ENCODE peak calls at places on chromosomes 6 and 20, in four cellular contexts. Y, P, F and M are unnamed samples.

GRCh38 chr6:53062369-53062639 is 2.9 kb upstream of the FBXO9 start:
- DNase-seq in Y (no peak), P (no peak), F (no peak), M (no peak)

GRCh38 chr6:2429460-2429859 is 184.1 kb upstream of the GMDS start:
- DNase-seq in Y (no peak), P (peak), F (no peak), M (no peak)

GRCh38 chr20:43415661-43416430 is 41.9 kb upstream of the SRSF6 start:
- DNase-seq in Y (no peak), P (peak), F (no peak), M (no peak)

GRCh38 chr20:22379472-22379871 is 204.9 kb downstream of the FOXA2 start:
- DNase-seq in Y (peak), P (peak), F (no peak), M (no peak)

GRCh38 chr6:84441456-84441855 is 214.0 kb upstream of the CEP162 start:
- DNase-seq in Y (no peak), P (no peak), F (no peak), M (no peak)

GRCh38 chr6:127249619-127250018 is 17.0 kb upstream of the RNF146 start:
- DNase-seq in Y (no peak), P (no peak), F (no peak), M (no peak)

GRCh38 chr20:57389695-57390603 is 1.2 kb upstream of the RBM38 start:
- DNase-seq in Y (no peak), P (no peak), F (peak), M (no peak)

GRCh38 chr6:170224694-170225660 is 65.9 kb downstream of the DLL1 start:
- DNase-seq in Y (peak), P (peak), F (peak), M (no peak)

GRCh38 chr6:56226946-56227879 is 20.2 kb downstream of the COL21A1 start:
- DNase-seq in Y (peak), P (peak), F (no peak), M (no peak)

GRCh38 chr6:71383476-71383875 is 94.9 kb downstream of the OGFRL1 start:
- DNase-seq in Y (no peak), P (peak), F (no peak), M (no peak)

GRCh38 chr20:37539956-37540455 is 12.3 kb upstream of the BLCAP start:
- DNase-seq in Y (no peak), P (no peak), F (no peak), M (no peak)

GRCh38 chr6:36349240-36349639 is 12.6 kb upstream of the BNIP5 start:
- DNase-seq in Y (no peak), P (no peak), F (no peak), M (peak)

GRCh38 chr20:53279735-53280134 is 307.6 kb downstream of the TSHZ2 start:
- DNase-seq in Y (no peak), P (no peak), F (no peak), M (no peak)

GRCh38 chr20:45405566-45406259 is 2.4 kb upstream of the DBNDD2 start:
- DNase-seq in Y (no peak), P (peak), F (peak), M (no peak)

GRCh38 chr20:13995086-13995665 is at the start of gene MACROD2:
- DNase-seq in Y (peak), P (peak), F (peak), M (no peak)

GRCh38 chr6:169931223-169931760 is 179.9 kb downstream of the ERMARD start:
- DNase-seq in Y (no peak), P (no peak), F (no peak), M (no peak)

GRCh38 chr6:21438237-21438985 is 155.1 kb upstream of the SOX4 start:
- DNase-seq in Y (peak), P (no peak), F (no peak), M (peak)

GRCh38 chr6:34466242-34467185 is 638 bp downstream of the PACSIN1 start:
- DNase-seq in Y (no peak), P (no peak), F (no peak), M (no peak)
- H3K4me3 ChIP-seq in Y (no peak), P (peak), F (peak), M (no peak)

DNA sequence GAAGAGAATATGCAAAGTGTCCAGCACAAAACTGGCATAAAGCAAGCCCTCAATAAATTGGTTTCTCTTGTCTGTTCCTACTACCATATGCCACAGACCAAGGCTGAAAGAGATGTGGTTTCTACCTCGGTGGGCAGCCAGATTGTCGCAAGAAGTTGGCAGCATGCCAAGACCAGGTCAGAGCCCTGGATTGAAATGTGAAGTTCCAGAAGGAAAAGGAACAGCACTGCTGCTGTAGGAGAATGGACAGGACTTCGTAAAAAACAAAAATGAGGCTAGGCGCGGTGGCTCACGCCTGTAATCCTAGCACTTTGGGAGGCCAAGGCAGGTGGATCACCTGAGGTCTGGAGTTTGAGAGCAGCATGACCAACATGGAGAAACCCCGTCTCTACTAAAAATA is 22.1 kb downstream of the MRPL14 start:
- DNase-seq in Y (peak), P (no peak), F (no peak), M (no peak)
- H3K4me3 ChIP-seq in Y (no peak), P (no peak), F (no peak), M (no peak)

GRCh38 chr6:157688960-157689599 is 134.0 kb upstream of the SNX9 start:
- DNase-seq in Y (no peak), P (peak), F (peak), M (no peak)
- H3K4me3 ChIP-seq in Y (no peak), P (no peak), F (no peak), M (no peak)

GRCh38 chr20:35196313-35196712 is 24.4 kb downstream of the PROCR start:
- DNase-seq in Y (no peak), P (peak), F (no peak), M (no peak)

GRCh38 chr20:35199696-35200095 is 26.8 kb upstream of the MMP24 start:
- DNase-seq in Y (peak), P (peak), F (no peak), M (no peak)

GRCh38 chr20:35200255-35200654 is 26.2 kb upstream of the MMP24 start:
- DNase-seq in Y (peak), P (peak), F (no peak), M (no peak)
- H3K4me3 ChIP-seq in Y (no peak), P (peak), F (no peak), M (no peak)

GRCh38 chr20:2749951-2750342 is 50.5 kb downstream of the CPXM1 start:
- DNase-seq in Y (no peak), P (no peak), F (no peak), M (no peak)

GRCh38 chr20:2751347-2751867 is 49.0 kb downstream of the CPXM1 start:
- DNase-seq in Y (no peak), P (no peak), F (no peak), M (no peak)

GRCh38 chr20:2751868-2752630 is 48.4 kb downstream of the CPXM1 start:
- DNase-seq in Y (no peak), P (peak), F (peak), M (no peak)

GRCh38 chr20:2749343-2749950 is 51.0 kb downstream of the CPXM1 start:
- DNase-seq in Y (no peak), P (no peak), F (no peak), M (no peak)

DNA sequence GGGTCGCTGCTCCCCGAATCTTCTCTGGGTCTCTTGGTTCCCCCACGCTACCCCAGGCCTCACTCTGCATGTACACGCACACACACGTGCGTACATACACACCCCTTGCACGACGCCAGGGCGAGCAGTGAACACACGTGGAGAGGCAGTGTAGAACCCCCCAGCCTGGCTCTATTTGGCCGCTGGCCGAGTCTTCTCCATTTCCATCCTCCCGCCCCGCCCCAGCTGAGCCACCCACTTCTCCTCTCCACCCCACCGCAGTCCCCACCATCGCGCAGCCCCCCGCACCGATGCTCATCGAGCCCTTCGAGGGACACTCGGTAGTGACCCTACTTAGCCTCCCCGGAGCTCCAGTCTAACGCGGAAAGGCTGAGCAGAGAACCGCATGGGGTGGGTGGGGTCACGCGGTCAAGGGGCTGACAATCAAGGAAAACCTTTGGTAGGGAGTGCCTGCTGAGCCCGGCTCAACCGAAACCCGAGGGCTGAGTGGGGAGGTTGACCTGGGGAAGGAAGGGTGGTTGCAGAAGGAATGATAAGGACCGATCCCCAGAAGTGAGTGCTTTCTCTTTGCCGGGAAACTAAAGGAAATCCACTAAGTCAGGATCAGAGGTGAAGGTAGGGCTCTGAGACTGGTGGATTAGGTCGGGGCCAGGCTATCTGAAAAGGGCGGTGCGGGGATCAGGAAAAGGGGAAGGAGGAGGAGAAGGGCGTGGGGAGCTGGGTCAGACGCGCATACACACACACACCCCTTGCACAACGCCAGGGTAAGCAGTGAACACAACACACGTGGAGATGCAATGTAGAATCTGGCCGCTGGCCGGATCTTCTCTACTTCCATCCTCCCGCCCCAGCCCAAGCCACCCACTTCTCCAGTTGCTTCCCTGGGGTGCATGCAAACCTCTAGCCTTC is 49.8 kb downstream of the CPXM1 start:
- DNase-seq in Y (no peak), P (peak), F (peak), M (no peak)
- H3K4me3 ChIP-seq in Y (no peak), P (peak), F (peak), M (no peak)

DNA sequence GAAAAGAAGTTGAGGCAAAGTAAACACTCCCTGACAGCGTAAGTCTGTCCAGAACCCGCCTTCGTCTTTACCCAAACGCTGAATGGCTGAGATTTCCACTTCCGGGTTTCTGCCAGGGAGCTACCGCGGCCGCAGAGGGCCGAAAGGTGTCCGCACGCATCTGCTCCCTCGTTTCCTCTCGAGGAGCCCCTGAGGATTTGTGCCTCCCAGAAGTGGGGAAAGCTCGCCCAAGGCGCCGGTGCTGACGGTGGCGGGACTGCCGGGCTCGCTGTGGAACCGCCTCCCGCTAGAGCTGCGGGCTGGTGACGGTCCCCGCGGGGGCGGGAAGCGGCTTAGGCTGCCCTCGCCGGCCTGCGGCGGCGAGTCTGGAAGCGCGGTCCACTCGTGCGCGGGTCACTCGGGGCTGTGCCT is 1760.2 kb upstream of the DEFB115 start:
- DNase-seq in Y (no peak), P (peak), F (peak), M (no peak)
- H3K4me3 ChIP-seq in Y (no peak), P (peak), F (peak), M (no peak)

DNA sequence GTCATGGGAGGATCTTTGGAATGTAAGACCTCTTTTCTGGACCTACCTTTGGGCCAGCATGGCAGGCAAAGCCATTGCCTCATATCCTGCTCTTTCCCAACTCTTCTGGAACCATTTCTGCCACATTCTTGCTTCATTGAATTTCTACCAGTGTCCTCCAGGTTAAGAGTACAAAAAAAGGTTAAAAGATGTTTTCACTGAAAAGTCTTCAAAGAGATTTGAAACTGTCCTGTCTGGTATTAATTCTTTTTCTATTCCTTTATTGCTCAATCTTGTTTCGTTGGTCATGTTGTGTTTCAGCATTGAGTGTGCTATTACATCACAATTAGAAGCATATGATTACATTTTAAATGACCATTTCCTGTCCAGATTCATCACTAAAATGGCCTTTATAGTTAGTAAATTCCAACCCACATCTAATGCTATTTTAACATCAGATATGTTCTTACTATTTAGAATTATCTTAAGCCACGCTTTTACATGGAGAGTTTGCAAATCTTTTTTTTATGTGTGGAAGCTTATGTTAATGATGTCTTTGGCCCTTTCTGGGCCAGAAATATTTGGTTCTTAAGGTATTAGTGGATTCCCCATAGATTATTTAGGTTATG is 450.9 kb downstream of the GJA1 start:
- DNase-seq in Y (no peak), P (peak), F (no peak), M (no peak)
- H3K4me3 ChIP-seq in Y (no peak), P (no peak), F (no peak), M (no peak)

GRCh38 chr20:41179961-41180360 is 42.6 kb downstream of the PLCG1 start:
- DNase-seq in Y (no peak), P (no peak), F (no peak), M (no peak)
- H3K4me3 ChIP-seq in Y (no peak), P (no peak), F (no peak), M (no peak)

DNA sequence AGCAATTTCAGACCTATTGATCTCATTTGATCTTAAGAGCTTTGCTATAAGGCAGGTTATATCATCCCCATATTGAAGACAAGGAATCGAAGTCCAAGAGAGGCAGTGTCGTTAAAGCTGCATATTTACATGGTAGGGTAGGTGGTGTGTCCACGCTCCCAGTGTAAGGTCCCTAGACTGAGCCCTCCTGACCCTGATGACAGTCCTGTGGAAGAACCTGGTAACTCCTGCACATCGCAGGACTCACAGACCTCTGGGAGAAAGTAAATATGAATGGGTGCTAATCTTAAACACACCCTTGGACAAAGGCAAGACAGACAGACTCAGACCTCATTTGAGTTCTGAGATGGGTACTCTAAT is 602 bp upstream of the HLA-DPB1 start:
- DNase-seq in Y (no peak), P (no peak), F (no peak), M (no peak)
- H3K4me3 ChIP-seq in Y (no peak), P (no peak), F (no peak), M (no peak)

GRCh38 chr6:111603648-111604047 is 2.0 kb downstream of the TRAF3IP2 start:
- DNase-seq in Y (peak), P (peak), F (no peak), M (no peak)
- H3K4me3 ChIP-seq in Y (peak), P (peak), F (peak), M (no peak)